ENCODE peak calls at places on chromosomes 6 and 20, in eight cellular contexts. K is Panc1, X is heart right ventricle, G is endodermal cell, I is HCT116, J is vagina, D is tibial nerve, N is psoas muscle. P is an unnamed sample.

GRCh38 chr6:129852257-129852858 is 8.8 kb downstream of the TMEM244 start:
- DNase-seq in X (no peak), J (no peak), G (no peak), D (no peak), N (no peak), K (no peak), I (peak; percentile 34), P (no peak)

GRCh38 chr6:159056003-159056402 is 11.2 kb upstream of the TAGAP start:
- DNase-seq in K (no peak), X (no peak), G (no peak), J (no peak), I (no peak), N (no peak), D (no peak), P (no peak)

GRCh38 chr20:53425481-53425880 is 168.2 kb downstream of the ZNF217 start:
- DNase-seq in X (no peak), I (no peak), D (no peak), N (no peak), K (no peak), G (no peak), J (no peak), P (no peak)

GRCh38 chr6:85364354-85364753 is 85.5 kb upstream of the NT5E start:
- DNase-seq in G (no peak), X (no peak), J (no peak), K (no peak), D (no peak), I (peak; percentile 69), N (no peak), P (no peak)

GRCh38 chr20:8362457-8362856 is 230.4 kb downstream of the PLCB1 start:
- DNase-seq in G (no peak), J (no peak), N (no peak), X (no peak), I (no peak), D (no peak), K (no peak), P (no peak)

GRCh38 chr6:137637161-137637560 is 143.0 kb upstream of the OLIG3 start:
- DNase-seq in D (no peak), J (no peak), K (no peak), G (no peak), N (no peak), I (no peak), X (no peak), P (peak; percentile 85)

GRCh38 chr6:72218125-72218524 is 331.8 kb downstream of the RIMS1 start:
- DNase-seq in I (peak; percentile 3), G (peak; percentile 91), K (peak; percentile 18), D (no peak), J (no peak), X (no peak), N (no peak), P (no peak)

GRCh38 chr20:25177890-25178321 is 17.6 kb upstream of the ENTPD6 start:
- DNase-seq in K (no peak), G (no peak), D (no peak), X (no peak), J (no peak), I (no peak), N (no peak), P (no peak)

GRCh38 chr6:157982297-157982579 is 575 bp downstream of the SYNJ2 start:
- DNase-seq in X (peak; percentile 35), K (no peak), J (no peak), N (peak; percentile 44), D (no peak), G (peak; percentile 88), I (no peak), P (no peak)

GRCh38 chr20:51335329-51335841 is 207.1 kb downstream of the NFATC2 start:
- DNase-seq in D (no peak), K (peak; percentile 41), J (no peak), I (no peak), G (peak; percentile 74), X (no peak), N (no peak), P (peak; percentile 98)

GRCh38 chr20:38113401-38114325 is 51.4 kb downstream of the TGM2 start:
- DNase-seq in D (no peak), I (peak; percentile 27), X (peak; percentile 41), J (peak; percentile 79), K (no peak), G (peak; percentile 92), N (no peak), P (no peak)

GRCh38 chr20:2234788-2235187 is 61.0 kb upstream of the TGM3 start:
- DNase-seq in D (no peak), N (no peak), I (no peak), G (peak; percentile 80), J (no peak), K (no peak), X (no peak), P (no peak)

GRCh38 chr20:62126141-62126540 is 3.9 kb downstream of the LSM14B start:
- DNase-seq in G (no peak), X (no peak), J (no peak), K (no peak), I (no peak), D (no peak), N (no peak), P (no peak)

GRCh38 chr6:15730442-15730841 is 67.6 kb upstream of the DTNBP1 start:
- DNase-seq in J (no peak), N (no peak), X (no peak), K (no peak), D (no peak), I (no peak), G (no peak), P (no peak)

GRCh38 chr6:27280064-27280539 is 32.0 kb downstream of the POM121L2 start:
- DNase-seq in I (peak; percentile 45), N (no peak), X (no peak), G (peak; percentile 85), D (no peak), K (no peak), J (no peak), P (peak; percentile 13)

GRCh38 chr6:168098431-168098861 is 19.4 kb upstream of the FRMD1 start:
- DNase-seq in J (no peak), I (no peak), K (no peak), G (no peak), X (no peak), D (no peak), N (peak; percentile 11), P (no peak)

GRCh38 chr6:8857160-8857559 is 421.8 kb upstream of the SLC35B3 start:
- DNase-seq in J (no peak), K (no peak), D (no peak), X (no peak), N (no peak), I (no peak), G (no peak), P (no peak)

GRCh38 chr6:3390698-3391097 is 66.2 kb downstream of the SLC22A23 start:
- DNase-seq in J (no peak), I (peak; percentile 80), N (peak; percentile 79), X (peak; percentile 57), K (no peak), G (no peak), D (peak; percentile 88), P (no peak)

GRCh38 chr6:31829633-31830492 is 2.3 kb downstream of the HSPA1B start:
- DNase-seq in I (no peak), G (no peak), N (no peak), J (no peak), X (no peak), K (no peak), D (no peak), P (no peak)

GRCh38 chr6:72850469-72850868 is 228.6 kb downstream of the KCNQ5 start:
- DNase-seq in N (no peak), D (no peak), X (no peak), J (no peak), G (no peak), K (no peak), I (no peak), P (no peak)

GRCh38 chr6:47157653-47158219 is 115.6 kb upstream of the ADGRF1 start:
- DNase-seq in G (no peak), J (no peak), I (no peak), D (no peak), X (no peak), N (no peak), K (no peak), P (no peak)

GRCh38 chr6:5905431-5906339 is 101.0 kb downstream of the NRN1 start:
- DNase-seq in N (peak; percentile 85), J (no peak), X (peak; percentile 73), G (no peak), D (peak; percentile 60), I (no peak), K (no peak), P (peak; percentile 55)

GRCh38 chr6:153816306-153816845 is 222.7 kb upstream of the OPRM1 start:
- DNase-seq in J (no peak), I (no peak), X (no peak), N (no peak), G (no peak), D (no peak), K (no peak), P (no peak)

DNA sequence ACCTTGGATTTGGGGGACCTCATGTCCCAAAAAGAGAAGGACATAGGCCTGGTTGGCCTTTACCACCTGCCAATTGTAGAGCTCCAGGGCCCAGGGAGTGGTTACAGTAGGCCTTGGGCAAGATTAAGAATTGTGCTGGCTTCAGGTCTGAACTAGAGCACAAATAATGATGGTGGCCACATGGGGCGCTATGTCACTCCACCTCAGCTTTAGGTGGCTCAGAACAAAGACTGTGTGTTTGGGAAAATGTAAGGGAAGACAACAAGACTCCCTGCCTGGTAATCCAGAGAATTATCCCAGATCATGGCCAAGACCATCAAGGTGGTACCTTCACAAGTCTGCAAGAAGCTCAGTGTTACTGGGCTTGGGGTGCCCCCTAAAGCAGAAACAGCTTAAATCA is 224.9 kb upstream of the OPRM1 start:
- DNase-seq in X (no peak), I (no peak), G (peak; percentile 90), D (no peak), N (no peak), K (no peak), J (no peak), P (no peak)
- TF ChIP-seq CTCF in X (no peak), I (no peak), G (peak; percentile 79), D (no peak), N (no peak), K (no peak), J (no peak), P (no peak)

DNA sequence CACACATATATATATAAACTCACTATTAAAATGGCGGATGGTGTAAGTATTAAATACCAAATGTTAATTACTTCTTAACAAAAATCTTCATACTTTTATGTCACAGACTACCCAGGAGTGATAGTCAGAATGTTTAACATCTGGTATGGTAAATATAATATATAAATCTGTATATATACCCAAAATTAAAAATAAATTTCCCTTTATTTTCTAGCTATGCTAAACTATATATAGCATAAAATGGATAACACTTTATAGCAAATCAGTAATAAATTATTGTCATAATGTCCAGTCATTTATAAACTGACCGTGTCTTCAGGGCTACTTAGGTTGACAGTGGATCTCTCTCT is 37.1 kb downstream of the GSTA2 start:
- DNase-seq in J (no peak), G (no peak), X (no peak), I (no peak), K (no peak), D (no peak), N (no peak), P (no peak)
- H3K27ac ChIP-seq in J (no peak overlapping the region), G (no peak overlapping the region), X (no peak overlapping the region), I (no peak overlapping the region), K (no peak overlapping the region), D (no peak overlapping the region), N (no peak overlapping the region), P (no peak overlapping the region)

GRCh38 chr6:20540683-20541082 is 6.4 kb downstream of the CDKAL1 start:
- DNase-seq in G (no peak), D (no peak), K (no peak), J (no peak), X (no peak), N (no peak), I (no peak), P (no peak)
- TF ChIP-seq CTCF in G (no peak), D (no peak), K (no peak), J (no peak), X (no peak), N (no peak), I (no peak), P (no peak)

GRCh38 chr6:90220273-90220672 is 76.4 kb downstream of the BACH2 start:
- DNase-seq in K (no peak), J (no peak), X (no peak), I (no peak), D (no peak), N (no peak), G (no peak), P (no peak)
- H3K27ac ChIP-seq in K (no peak overlapping the region), J (peak overlapping the region; percentile 85), X (no peak overlapping the region), I (no peak overlapping the region), D (peak overlapping the region; percentile 95), N (peak overlapping the region; percentile 96), G (no peak overlapping the region), P (no peak overlapping the region)